ENCODE peak calls at places on chromosome 15, in seven cellular contexts. R, E, A, V, C, M and X are unnamed samples.

GRCh38 chr15:83153288-83153687 is 45.8 kb downstream of the TM6SF1 start:
- DNase-seq in A (no peak), M (no peak), C (no peak), V (no peak), E (no peak), R (no peak), X (no peak)

GRCh38 chr15:44535092-44535491 is 1.9 kb upstream of the EIF3J start:
- DNase-seq in M (no peak), A (no peak), R (no peak), V (no peak), C (no peak), E (no peak), X (no peak)

GRCh38 chr15:37045859-37046318 is 54.5 kb downstream of the MEIS2 start:
- DNase-seq in C (no peak), M (no peak), V (no peak), E (no peak), A (no peak), R (no peak), X (peak)

GRCh38 chr15:70033109-70033508 is 64.6 kb downstream of the TLE3 start:
- DNase-seq in R (no peak), M (no peak), A (no peak), E (no peak), C (no peak), V (no peak), X (no peak)

GRCh38 chr15:58755956-58756355 is 6.4 kb upstream of the ADAM10 start:
- DNase-seq in R (peak), E (no peak), C (no peak), V (no peak), M (no peak), A (no peak), X (no peak)

GRCh38 chr15:87816811-87817210 is 439.7 kb downstream of the NTRK3 start:
- DNase-seq in C (no peak), R (no peak), E (no peak), V (no peak), M (no peak), A (no peak), X (no peak)

GRCh38 chr15:81023483-81024264 is 23.0 kb downstream of the TLNRD1 start:
- DNase-seq in M (no peak), E (no peak), V (peak), R (no peak), A (no peak), C (no peak), X (no peak)

GRCh38 chr15:68314563-68314962 is 37.0 kb downstream of the FEM1B start:
- DNase-seq in M (no peak), C (no peak), V (no peak), E (no peak), A (no peak), R (no peak), X (no peak)

GRCh38 chr15:52121896-52122295 is 9.3 kb upstream of the BCL2L10 start:
- DNase-seq in M (no peak), R (no peak), E (no peak), V (no peak), C (no peak), A (no peak), X (no peak)

GRCh38 chr15:63226966-63227401 is 37.6 kb downstream of the RAB8B start:
- DNase-seq in C (no peak), M (no peak), E (no peak), R (no peak), V (no peak), A (no peak), X (no peak)

GRCh38 chr15:101579766-101580165 is 72.4 kb downstream of the TM2D3 start:
- DNase-seq in E (no peak), M (no peak), C (no peak), V (no peak), R (peak), A (no peak), X (no peak)

GRCh38 chr15:82919231-82919886 is 33.2 kb downstream of the HOMER2 start:
- DNase-seq in R (peak), E (no peak), V (no peak), A (no peak), C (no peak), M (no peak), X (no peak)

GRCh38 chr15:95175914-95176658 is 944.7 kb downstream of the MCTP2 start:
- DNase-seq in R (no peak), A (no peak), M (no peak), E (no peak), C (no peak), V (no peak), X (no peak)